ENCODE peak calls at places on chromosomes 6 and 20, in ten cellular contexts. G is A549; H is CD8-positive, alpha-beta memory T cell; J is adrenal gland; X is endodermal cell; N is WERI-Rb-1; A is aorta; F is ovary; Q is fibroblast of lung; Y is tibial artery. O is an unnamed sample.

GRCh38 chr20:33370296-33370695 is 31.0 kb downstream of the CDK5RAP1 start:
- DNase-seq in G (no peak), H (peak), J (no peak), X (no peak), N (no peak), A (no peak), F (no peak), Q (no peak), Y (no peak), O (peak)

GRCh38 chr6:133724726-133725125 is 164.2 kb upstream of the TCF21 start:
- DNase-seq in G (no peak), H (no peak), J (no peak), X (no peak), N (no peak), A (no peak), F (no peak), Q (no peak), Y (no peak), O (no peak)

GRCh38 chr6:134826889-134827737 is 122.8 kb downstream of the ALDH8A1 start:
- DNase-seq in G (no peak), H (no peak), J (peak), X (no peak), N (no peak), A (peak), F (peak), Q (peak), Y (peak), O (no peak)

GRCh38 chr6:139981810-139982550 is 607.5 kb upstream of the CITED2 start:
- DNase-seq in G (peak), H (no peak), J (no peak), X (peak), N (peak), A (no peak), F (no peak), Q (peak), Y (no peak), O (peak)

GRCh38 chr20:31849306-31849930 is 4.0 kb upstream of the FOXS1 start:
- DNase-seq in G (no peak), H (no peak), J (no peak), X (no peak), N (no peak), A (no peak), F (no peak), Q (no peak), Y (no peak), O (peak)

GRCh38 chr20:34871320-34871926 is 1.2 kb downstream of the GGT7 start:
- DNase-seq in G (no peak), H (no peak), J (no peak), X (peak), N (no peak), A (no peak), F (no peak), Q (no peak), Y (no peak), O (no peak)

GRCh38 chr6:148240866-148241477 is 101.7 kb upstream of the SASH1 start:
- DNase-seq in G (no peak), H (no peak), J (no peak), X (no peak), N (no peak), A (no peak), F (no peak), Q (no peak), Y (no peak), O (no peak)

GRCh38 chr20:35307666-35308653 is 15.7 kb upstream of the FAM83C start:
- DNase-seq in G (peak), H (no peak), J (no peak), X (no peak), N (no peak), A (peak), F (no peak), Q (peak), Y (peak), O (no peak)

GRCh38 chr6:26514984-26515383 is 14.9 kb downstream of the BTN1A1 start:
- DNase-seq in G (no peak), H (no peak), J (no peak), X (no peak), N (no peak), A (no peak), F (no peak), Q (no peak), Y (no peak), O (peak)

GRCh38 chr6:129104131-129104530 is 221.2 kb downstream of the LAMA2 start:
- DNase-seq in G (no peak), H (no peak), J (no peak), X (no peak), N (no peak), A (no peak), F (no peak), Q (peak), Y (no peak), O (no peak)

GRCh38 chr6:42268016-42268834 is 50.6 kb upstream of the MRPS10 start:
- DNase-seq in G (no peak), H (no peak), J (no peak), X (no peak), N (no peak), A (no peak), F (no peak), Q (no peak), Y (no peak), O (no peak)

GRCh38 chr6:1678201-1678600 is 68.5 kb downstream of the FOXC1 start:
- DNase-seq in G (no peak), H (no peak), J (peak), X (peak), N (no peak), A (no peak), F (no peak), Q (no peak), Y (no peak), O (peak)

GRCh38 chr20:61436674-61437279 is 184.7 kb downstream of the CDH4 start:
- DNase-seq in G (peak), H (no peak), J (no peak), X (peak), N (no peak), A (no peak), F (no peak), Q (peak), Y (peak), O (no peak)

GRCh38 chr6:148881593-148882311 is 134.9 kb downstream of the UST start:
- DNase-seq in G (no peak), H (no peak), J (no peak), X (no peak), N (no peak), A (no peak), F (no peak), Q (no peak), Y (no peak), O (no peak)

GRCh38 chr20:35055445-35056276 is 36.9 kb downstream of the TRPC4AP start:
- DNase-seq in G (no peak), H (no peak), J (no peak), X (no peak), N (no peak), A (no peak), F (no peak), Q (no peak), Y (no peak), O (no peak)

GRCh38 chr6:95518630-95519227 is 58.6 kb upstream of the MANEA start:
- DNase-seq in G (no peak), H (no peak), J (no peak), X (no peak), N (no peak), A (no peak), F (no peak), Q (no peak), Y (no peak), O (no peak)

GRCh38 chr6:170212956-170213636 is 77.8 kb downstream of the DLL1 start:
- DNase-seq in G (no peak), H (peak), J (no peak), X (peak), N (no peak), A (no peak), F (no peak), Q (no peak), Y (peak), O (no peak)

GRCh38 chr6:31243508-31243907 is 28.4 kb downstream of the HLA-C start:
- DNase-seq in G (no peak), H (no peak), J (no peak), X (no peak), N (no peak), A (no peak), F (no peak), Q (no peak), Y (no peak), O (no peak)

GRCh38 chr6:74167951-74168350 is 471.9 kb downstream of the CD109 start:
- DNase-seq in G (no peak), H (no peak), J (no peak), X (no peak), N (no peak), A (no peak), F (no peak), Q (peak), Y (no peak), O (no peak)

GRCh38 chr6:3208096-3208774 is 19.2 kb downstream of the TUBB2B start:
- DNase-seq in G (no peak), H (no peak), J (peak), X (peak), N (no peak), A (peak), F (no peak), Q (peak), Y (peak), O (no peak)

GRCh38 chr6:32627831-32628230 is 9.4 kb upstream of the HLA-DQA1 start:
- DNase-seq in G (no peak), H (no peak), J (peak), X (peak), N (no peak), A (no peak), F (no peak), Q (peak), Y (no peak), O (no peak)

GRCh38 chr6:27752038-27752885 is 159.9 kb downstream of the OR2B2 start:
- DNase-seq in G (peak), H (peak), J (peak), X (peak), N (peak), A (no peak), F (peak), Q (peak), Y (peak), O (peak)

GRCh38 chr20:51258582-51259175 is 235.8 kb upstream of the KCNG1 start:
- DNase-seq in G (peak), H (no peak), J (no peak), X (no peak), N (no peak), A (no peak), F (no peak), Q (no peak), Y (no peak), O (no peak)

GRCh38 chr6:83051386-83052172 is 14.1 kb downstream of the UBE3D start:
- DNase-seq in G (no peak), H (no peak), J (no peak), X (no peak), N (no peak), A (no peak), F (no peak), Q (no peak), Y (no peak), O (no peak)

GRCh38 chr6:31203345-31203979 is 33.0 kb upstream of the POU5F1 start:
- DNase-seq in G (peak), H (peak), J (no peak), X (no peak), N (no peak), A (no peak), F (no peak), Q (peak), Y (no peak), O (peak)

GRCh38 chr6:77136086-77136485 is 327.2 kb downstream of the HTR1B start:
- DNase-seq in G (no peak), H (no peak), J (no peak), X (no peak), N (no peak), A (no peak), F (no peak), Q (no peak), Y (no peak), O (no peak)

GRCh38 chr20:26208296-26209091 is 511.8 kb upstream of the ZNF337 start:
- DNase-seq in G (no peak), H (peak), J (peak), X (peak), N (peak), A (peak), F (no peak), Q (no peak), Y (no peak), O (no peak)

GRCh38 chr20:45053441-45054351 is 47.2 kb downstream of the KCNS1 start:
- DNase-seq in G (no peak), H (no peak), J (no peak), X (no peak), N (no peak), A (no peak), F (no peak), Q (no peak), Y (no peak), O (no peak)

GRCh38 chr6:140183881-140184280 is 809.4 kb upstream of the CITED2 start:
- DNase-seq in G (no peak), H (no peak), J (no peak), X (no peak), N (no peak), A (no peak), F (no peak), Q (no peak), Y (no peak), O (no peak)

GRCh38 chr20:61956396-61957342 is 109.0 kb downstream of the TAF4 start:
- DNase-seq in G (no peak), H (no peak), J (peak), X (no peak), N (no peak), A (no peak), F (peak), Q (peak), Y (peak), O (peak)

DNA sequence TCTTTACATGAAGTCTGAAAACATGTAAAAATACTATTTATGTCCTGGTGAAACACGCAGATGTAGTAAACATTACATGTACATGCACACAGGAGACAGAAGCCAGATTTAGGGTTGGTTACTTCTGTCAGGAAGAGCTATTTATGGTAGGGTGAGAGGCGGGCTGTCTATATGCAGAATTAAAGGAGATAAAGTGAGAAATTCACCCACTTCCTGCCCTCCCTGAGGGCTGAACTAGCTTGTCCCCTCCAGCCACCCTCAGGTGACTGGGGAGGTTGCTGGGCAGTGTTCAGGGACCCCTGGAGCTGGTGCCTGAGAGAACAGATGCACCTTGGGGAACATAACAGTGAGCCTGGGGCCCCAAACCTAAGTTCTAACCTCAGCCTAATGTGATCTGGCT is 1.1 kb downstream of the PI16 start:
- DNase-seq in G (no peak), H (no peak), J (no peak), X (no peak), N (no peak), A (no peak), F (no peak), Q (no peak), Y (no peak), O (no peak)
- H3K4me3 ChIP-seq in G (no peak), H (peak), J (no peak), X (no peak), N (no peak), A (no peak), F (no peak), Q (no peak), Y (no peak), O (no peak)

GRCh38 chr20:10846831-10847230 is 173.0 kb upstream of the JAG1 start:
- DNase-seq in G (no peak), H (no peak), J (no peak), X (no peak), N (no peak), A (no peak), F (no peak), Q (peak), Y (no peak), O (no peak)

GRCh38 chr20:10843161-10843711 is 169.4 kb upstream of the JAG1 start:
- DNase-seq in G (no peak), H (no peak), J (no peak), X (no peak), N (no peak), A (no peak), F (no peak), Q (peak), Y (no peak), O (no peak)

GRCh38 chr20:10853176-10853575 is 179.4 kb upstream of the JAG1 start:
- DNase-seq in G (no peak), H (no peak), J (no peak), X (no peak), N (no peak), A (no peak), F (no peak), Q (no peak), Y (no peak), O (no peak)

GRCh38 chr20:10848810-10849370 is 175.1 kb upstream of the JAG1 start:
- DNase-seq in G (peak), H (no peak), J (peak), X (no peak), N (no peak), A (no peak), F (peak), Q (peak), Y (no peak), O (peak)
- H3K27ac ChIP-seq in G (peak), H (no peak), J (no peak), X (no peak), N (no peak), A (no peak), F (no peak), Q (peak), Y (no peak), O (peak)

DNA sequence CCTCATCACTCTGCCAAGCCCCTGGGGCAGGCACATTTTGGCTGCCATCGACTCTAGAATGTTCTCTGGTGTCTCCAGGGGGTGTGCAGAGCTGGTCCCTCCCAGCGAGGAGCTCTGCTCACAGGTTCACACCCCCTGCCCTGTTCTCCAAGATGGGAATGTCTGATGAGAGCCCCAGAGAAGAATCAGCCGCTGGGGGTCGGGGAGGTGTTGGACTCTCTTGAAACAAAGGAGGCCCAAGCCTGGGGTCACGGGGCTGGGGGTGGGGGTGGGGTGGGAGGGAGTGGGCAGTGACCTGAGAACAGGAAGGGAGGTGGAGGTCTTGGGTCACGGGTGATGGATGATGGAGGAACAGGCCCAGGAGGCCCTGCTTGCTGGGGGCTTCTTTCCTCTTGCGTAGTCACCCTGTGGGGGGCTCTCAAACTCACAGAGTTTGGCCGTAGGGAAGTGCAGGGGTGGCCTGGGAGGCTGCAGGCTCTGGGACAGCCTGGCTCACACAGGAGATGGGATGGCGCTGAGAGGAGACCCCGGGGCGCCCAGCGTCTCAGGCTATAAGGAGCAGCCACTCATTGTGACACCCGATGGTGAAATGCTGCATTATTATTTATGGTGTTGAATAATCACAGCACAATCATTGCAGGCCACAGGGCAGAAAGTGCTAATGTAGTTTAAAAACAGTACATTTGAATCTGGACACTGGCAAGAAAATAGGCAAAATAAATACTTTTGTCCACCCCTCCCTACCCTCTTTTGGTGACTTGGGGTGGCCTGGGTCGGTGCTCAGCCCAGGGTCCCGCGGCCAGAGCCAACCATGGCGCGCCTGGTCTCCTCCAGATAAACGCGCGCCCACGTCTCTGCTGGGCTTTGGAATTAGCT is 27.1 kb upstream of the BHLHE23 start:
- DNase-seq in G (no peak), H (peak), J (no peak), X (no peak), N (no peak), A (peak), F (no peak), Q (no peak), Y (peak), O (no peak)
- H3K4me3 ChIP-seq in G (no peak), H (peak), J (no peak), X (no peak), N (no peak), A (no peak), F (no peak), Q (no peak), Y (no peak), O (no peak)

GRCh38 chr20:57761413-57761734 is 51.6 kb upstream of the PMEPA1 start:
- DNase-seq in G (no peak), H (no peak), J (no peak), X (peak), N (no peak), A (no peak), F (no peak), Q (no peak), Y (no peak), O (no peak)
- H3K27ac ChIP-seq in G (peak), H (no peak), J (no peak), X (no peak), N (no peak), A (no peak), F (no peak), Q (no peak), Y (no peak), O (no peak)

GRCh38 chr6:161432546-161432945 is 158.7 kb upstream of the AGPAT4 start:
- DNase-seq in G (no peak), H (no peak), J (no peak), X (no peak), N (no peak), A (no peak), F (no peak), Q (no peak), Y (no peak), O (no peak)

GRCh38 chr6:161435426-161436065 is 161.7 kb upstream of the AGPAT4 start:
- DNase-seq in G (no peak), H (no peak), J (peak), X (no peak), N (no peak), A (no peak), F (no peak), Q (peak), Y (no peak), O (no peak)

GRCh38 chr6:161434921-161435411 is 161.1 kb upstream of the AGPAT4 start:
- DNase-seq in G (peak), H (no peak), J (peak), X (no peak), N (no peak), A (no peak), F (no peak), Q (peak), Y (no peak), O (peak)

GRCh38 chr6:161436106-161436876 is 162.4 kb upstream of the AGPAT4 start:
- DNase-seq in G (no peak), H (no peak), J (no peak), X (no peak), N (no peak), A (no peak), F (no peak), Q (no peak), Y (no peak), O (no peak)

GRCh38 chr6:161434331-161434730 is 160.5 kb upstream of the AGPAT4 start:
- DNase-seq in G (no peak), H (no peak), J (no peak), X (no peak), N (no peak), A (no peak), F (no peak), Q (no peak), Y (no peak), O (no peak)
- H3K4me3 ChIP-seq in G (no peak), H (no peak), J (no peak), X (no peak), N (no peak), A (peak), F (no peak), Q (peak), Y (peak), O (no peak)

DNA sequence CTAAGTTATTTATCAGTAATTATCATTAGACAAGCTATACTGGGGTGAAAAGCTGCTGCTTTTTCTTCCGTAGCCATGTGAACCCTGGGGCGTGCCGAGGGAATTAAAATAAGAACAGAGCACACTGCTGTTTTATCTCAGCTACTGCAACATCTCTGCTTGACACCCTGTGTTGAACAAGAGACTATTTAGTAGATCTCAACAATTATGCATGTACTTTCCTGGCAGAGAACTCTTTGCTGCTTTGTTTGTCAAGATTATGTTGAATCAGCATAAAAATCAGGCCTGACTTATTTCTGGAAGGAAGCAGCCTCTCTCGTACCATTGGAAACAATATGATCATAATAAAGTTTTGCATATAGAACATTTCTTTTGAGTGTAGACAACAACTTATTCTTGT is 1011.5 kb downstream of the KIF16B start:
- DNase-seq in G (no peak), H (no peak), J (no peak), X (no peak), N (no peak), A (no peak), F (no peak), Q (no peak), Y (no peak), O (no peak)
- H3K27ac ChIP-seq in G (no peak), H (no peak), J (no peak), X (peak), N (no peak), A (no peak), F (no peak), Q (no peak), Y (no peak), O (no peak)